ENCODE peak calls at places on chromosome 21, in eight cellular contexts. U is type B pancreatic cell, Y is IMR-90, M is astrocyte of the spinal cord, O is AG10803, J is fibroblast of the aortic adventitia, B is AG09319, X is left ventricle myocardium inferior. C is an unnamed sample.

GRCh38 chr21:42038826-42039425 is 28.8 kb upstream of the ZBTB21 start:
- DNase-seq in X (no peak), M (peak), J (peak), U (no peak), B (peak), O (peak), Y (peak), C (no peak)

GRCh38 chr21:32806810-32807386 is 35.3 kb upstream of the PAXBP1 start:
- DNase-seq in B (no peak), O (peak), M (peak), J (peak), Y (peak), X (no peak), U (no peak), C (no peak)

GRCh38 chr21:42265229-42265812 is 46.4 kb downstream of the ABCG1 start:
- DNase-seq in J (no peak), U (no peak), X (no peak), B (no peak), M (no peak), Y (no peak), O (no peak), C (no peak)

GRCh38 chr21:26801524-26801923 is 43.7 kb downstream of the ADAMTS1 start:
- DNase-seq in X (no peak), Y (peak), B (peak), U (no peak), J (peak), M (peak), O (peak), C (no peak)

GRCh38 chr21:21148514-21148913 is 150.3 kb downstream of the NCAM2 start:
- DNase-seq in M (no peak), O (no peak), B (no peak), X (no peak), J (no peak), U (no peak), Y (no peak), C (no peak)

GRCh38 chr21:34126269-34126668 is 52.9 kb downstream of the MRPS6 start:
- DNase-seq in B (no peak), U (no peak), O (peak), J (peak), X (no peak), M (peak), Y (peak), C (no peak)

GRCh38 chr21:31894441-31894840 is 21.6 kb downstream of the HUNK start:
- DNase-seq in U (no peak), M (no peak), Y (no peak), X (no peak), J (no peak), O (no peak), B (no peak), C (no peak)

GRCh38 chr21:41752231-41752681 is 14.6 kb downstream of the RIPK4 start:
- DNase-seq in X (no peak), B (no peak), O (peak), J (peak), Y (peak), M (peak), U (no peak), C (no peak)

GRCh38 chr21:29232601-29233541 is 65.9 kb upstream of the BACH1 start:
- DNase-seq in J (peak), M (peak), U (no peak), B (no peak), X (no peak), O (peak), Y (peak), C (peak)

GRCh38 chr21:17428980-17429379 is 83.9 kb upstream of the CXADR start:
- DNase-seq in X (no peak), Y (no peak), J (no peak), O (no peak), U (no peak), M (no peak), B (no peak), C (no peak)

GRCh38 chr21:37868896-37869295 is 47.4 kb downstream of the KCNJ6 start:
- DNase-seq in U (no peak), M (no peak), Y (peak), O (peak), J (no peak), X (no peak), B (no peak), C (no peak)

GRCh38 chr21:41161428-41161827 is 6.5 kb upstream of the BACE2 start:
- DNase-seq in J (no peak), M (no peak), Y (no peak), B (no peak), O (no peak), U (no peak), X (no peak), C (no peak)

GRCh38 chr21:37225440-37225839 is 41.7 kb downstream of the VPS26C start:
- DNase-seq in Y (no peak), M (no peak), O (no peak), B (no peak), X (no peak), J (no peak), U (no peak), C (no peak)

GRCh38 chr21:34792504-34793089 is 123.8 kb downstream of the CLIC6 start:
- DNase-seq in U (no peak), M (no peak), B (no peak), Y (no peak), X (no peak), O (no peak), J (no peak), C (no peak)

GRCh38 chr21:29230541-29231275 is 68.0 kb upstream of the BACH1 start:
- DNase-seq in O (peak), Y (no peak), X (no peak), J (peak), B (no peak), U (no peak), M (peak), C (no peak)

GRCh38 chr21:32198369-32198768 is 80.5 kb downstream of the MIS18A start:
- DNase-seq in O (no peak), U (peak), M (no peak), Y (no peak), B (no peak), X (no peak), J (no peak), C (no peak)

GRCh38 chr21:28220670-28221069 is 772.0 kb downstream of the LTN1 start:
- DNase-seq in J (peak), Y (peak), O (peak), X (no peak), U (no peak), B (no peak), M (no peak), C (peak)

GRCh38 chr21:34690041-34690792 is 21.4 kb downstream of the CLIC6 start:
- DNase-seq in Y (no peak), X (no peak), J (no peak), B (no peak), O (no peak), M (no peak), U (no peak), C (no peak)

GRCh38 chr21:14361958-14362357 is 21.0 kb downstream of the HSPA13 start:
- DNase-seq in Y (no peak), J (peak), B (no peak), U (no peak), M (peak), O (no peak), X (no peak), C (no peak)

GRCh38 chr21:35006248-35006647 is 42.9 kb downstream of the RUNX1 start:
- DNase-seq in M (no peak), X (no peak), B (no peak), O (no peak), Y (no peak), J (no peak), U (no peak), C (no peak)

GRCh38 chr21:34724131-34724856 is 55.5 kb downstream of the CLIC6 start:
- DNase-seq in J (peak), O (no peak), M (no peak), X (no peak), B (no peak), U (no peak), Y (no peak), C (no peak)

GRCh38 chr21:37350472-37350871 is 16.1 kb upstream of the DYRK1A start:
- DNase-seq in X (no peak), B (no peak), Y (no peak), U (no peak), M (no peak), O (no peak), J (no peak), C (no peak)

GRCh38 chr21:17726047-17726446 is 93.1 kb downstream of the C21orf91 start:
- DNase-seq in U (no peak), O (peak), J (no peak), X (no peak), Y (peak), M (no peak), B (no peak), C (no peak)

GRCh38 chr21:41898998-41899397 is 19.9 kb upstream of the PRDM15 start:
- DNase-seq in O (no peak), M (no peak), X (no peak), Y (no peak), U (no peak), J (no peak), B (no peak), C (no peak)

GRCh38 chr21:29181799-29182470 is 51.5 kb downstream of the MAP3K7CL start:
- DNase-seq in O (peak), M (peak), J (peak), U (no peak), X (no peak), B (peak), Y (peak), C (peak)

GRCh38 chr21:33078907-33079582 is 9.1 kb downstream of the OLIG1 start:
- DNase-seq in J (peak), U (no peak), X (no peak), Y (peak), M (peak), B (no peak), O (peak), C (peak)

GRCh38 chr21:20313013-20313412 is 685.2 kb upstream of the NCAM2 start:
- DNase-seq in Y (no peak), M (no peak), U (no peak), B (no peak), J (no peak), X (no peak), O (no peak), C (no peak)

GRCh38 chr21:17370263-17370662 is 142.6 kb upstream of the CXADR start:
- DNase-seq in O (no peak), Y (no peak), M (no peak), B (no peak), X (no peak), J (no peak), U (no peak), C (no peak)

GRCh38 chr21:39313457-39314154 is at the start of gene BRWD1:
- DNase-seq in Y (peak), B (peak), X (peak), M (peak), U (peak), O (peak), J (peak), C (peak)
- TF ChIP-seq CTCF in Y (peak), B (peak), X (peak), M (peak), U (peak), O (no peak), J (no peak), C (no peak)

GRCh38 chr21:15524855-15525254 is 204.9 kb upstream of the USP25 start:
- DNase-seq in O (no peak), M (no peak), J (no peak), U (no peak), Y (no peak), X (no peak), B (no peak), C (no peak)

GRCh38 chr21:15517394-15517793 is 212.4 kb upstream of the USP25 start:
- DNase-seq in U (no peak), J (no peak), X (no peak), M (no peak), O (no peak), B (no peak), Y (no peak), C (no peak)

GRCh38 chr21:15522148-15522547 is 207.6 kb upstream of the USP25 start:
- DNase-seq in O (no peak), U (no peak), J (no peak), M (no peak), X (no peak), B (no peak), Y (no peak), C (no peak)

GRCh38 chr21:15521644-15522001 is 208.2 kb upstream of the USP25 start:
- DNase-seq in Y (no peak), M (no peak), B (no peak), X (no peak), J (no peak), U (no peak), O (no peak), C (no peak)

GRCh38 chr21:15520811-15521643 is 208.8 kb upstream of the USP25 start:
- DNase-seq in B (no peak), U (no peak), O (no peak), M (no peak), J (no peak), Y (peak), X (no peak), C (no peak)
- TF ChIP-seq CTCF in B (peak), U (no peak), O (peak), M (peak), J (peak), Y (peak), X (no peak), C (peak)

GRCh38 chr21:30269803-30270530 is 12.8 kb downstream of the KRTAP24-1 start:
- DNase-seq in U (no peak), Y (no peak), X (no peak), M (no peak), J (no peak), B (no peak), O (no peak), C (no peak)

GRCh38 chr21:30268608-30269197 is 14.0 kb downstream of the KRTAP24-1 start:
- DNase-seq in M (no peak), Y (no peak), J (no peak), B (no peak), X (no peak), U (no peak), O (no peak), C (no peak)
- TF ChIP-seq CTCF in M (peak), Y (no peak), J (no peak), B (no peak), X (no peak), U (peak), O (no peak), C (no peak)

DNA sequence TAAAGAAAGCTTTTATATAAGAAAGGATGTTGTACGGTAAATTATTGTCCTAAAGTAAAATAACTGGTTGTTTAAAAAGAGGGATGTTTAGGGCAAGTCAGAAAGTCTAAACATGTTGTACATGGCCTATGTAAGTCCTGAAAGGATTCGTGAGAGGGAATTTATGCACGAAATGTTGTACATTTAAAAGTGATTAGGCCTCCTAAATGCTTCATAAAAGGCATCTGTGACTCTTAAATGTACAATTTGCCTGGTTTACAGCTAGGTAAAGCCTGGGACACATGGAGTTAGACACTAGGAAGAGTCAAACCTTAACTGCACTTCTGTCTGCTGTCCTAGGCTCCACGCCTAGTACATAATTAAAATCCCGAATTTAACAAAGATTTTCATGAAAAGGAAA is 9.7 kb downstream of the KRTAP13-3 start:
- DNase-seq in J (no peak), O (no peak), Y (no peak), X (no peak), M (no peak), U (no peak), B (no peak), C (no peak)
- TF ChIP-seq CTCF in J (no peak), O (no peak), Y (no peak), X (no peak), M (no peak), U (no peak), B (no peak), C (no peak)

GRCh38 chr21:39720126-39720778 is 24.7 kb upstream of the IGSF5 start:
- DNase-seq in U (no peak), O (peak), J (no peak), X (no peak), Y (no peak), B (no peak), M (peak), C (no peak)
- TF ChIP-seq CTCF in U (peak), O (peak), J (no peak), X (peak), Y (no peak), B (no peak), M (peak), C (peak)

GRCh38 chr21:45356251-45356650 is 48.7 kb upstream of the COL18A1 start:
- DNase-seq in Y (no peak), U (no peak), J (no peak), X (no peak), M (no peak), B (no peak), O (no peak), C (no peak)
- TF ChIP-seq CTCF in Y (no peak), U (peak), J (no peak), X (no peak), M (peak), B (no peak), O (no peak), C (peak)

GRCh38 chr21:43825936-43826622 is 36.7 kb downstream of the RRP1 start:
- DNase-seq in O (no peak), J (no peak), Y (no peak), X (no peak), B (no peak), U (no peak), M (no peak), C (no peak)
- TF ChIP-seq CTCF in O (no peak), J (peak), Y (no peak), X (peak), B (peak), U (peak), M (peak), C (peak)

GRCh38 chr21:43317254-43317748 is 109.6 kb downstream of the SIK1 start:
- DNase-seq in X (no peak), Y (no peak), U (no peak), M (no peak), O (no peak), B (no peak), J (no peak), C (no peak)

GRCh38 chr21:43313221-43313938 is 113.6 kb downstream of the SIK1 start:
- DNase-seq in U (no peak), B (no peak), Y (no peak), O (no peak), M (no peak), X (no peak), J (no peak), C (no peak)

GRCh38 chr21:43316156-43316845 is 110.6 kb downstream of the SIK1 start:
- DNase-seq in O (no peak), U (no peak), Y (no peak), B (no peak), M (no peak), J (no peak), X (no peak), C (no peak)

GRCh38 chr21:43313939-43314405 is 113.0 kb downstream of the SIK1 start:
- DNase-seq in J (no peak), M (no peak), U (no peak), O (no peak), B (no peak), Y (no peak), X (no peak), C (no peak)

DNA sequence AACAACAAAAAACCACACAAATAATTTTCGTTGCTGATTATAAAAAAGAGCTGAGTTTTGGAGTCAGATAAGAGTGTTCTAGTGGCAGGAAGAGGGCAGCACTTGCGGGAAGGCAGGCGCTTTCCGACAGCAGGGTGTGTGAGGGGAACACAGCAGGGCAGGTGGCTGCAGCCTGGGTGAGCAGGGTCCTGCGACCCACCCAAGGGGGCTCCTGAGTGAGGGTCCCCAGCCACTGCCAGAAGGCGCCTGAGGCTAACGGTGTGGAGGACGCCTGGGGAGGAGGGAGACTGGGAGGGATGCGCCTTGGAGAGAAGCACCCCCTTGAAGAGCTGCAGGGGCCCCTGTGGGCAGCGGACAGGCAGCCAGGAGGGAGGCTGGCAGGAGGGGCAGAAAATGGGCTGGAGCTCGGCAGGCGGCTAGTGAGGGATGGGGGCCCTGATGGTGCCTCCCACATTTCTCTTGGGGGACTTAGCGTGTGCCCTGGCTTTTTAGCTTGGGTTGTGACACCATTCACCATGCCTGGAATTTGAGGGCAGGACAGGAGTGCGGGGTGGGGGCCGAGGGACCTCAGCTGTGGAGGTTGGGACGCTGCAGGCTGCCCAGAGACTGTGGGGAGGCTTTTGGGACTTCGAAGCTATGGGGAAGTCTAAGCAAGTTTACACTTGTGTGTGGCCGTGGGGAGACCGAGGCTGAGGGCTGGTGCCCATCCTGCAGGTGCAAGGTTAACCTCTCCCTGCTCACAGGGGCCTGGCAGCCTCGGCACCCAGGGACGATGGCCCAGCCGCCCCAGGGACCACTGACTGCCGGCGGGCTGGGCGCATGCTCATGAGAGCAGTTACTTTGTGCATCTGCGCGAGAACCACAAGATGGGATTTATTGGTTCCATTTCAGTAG is 111.4 kb downstream of the SIK1 start:
- DNase-seq in B (no peak), X (no peak), U (no peak), Y (no peak), O (no peak), J (no peak), M (no peak), C (no peak)
- TF ChIP-seq CTCF in B (no peak), X (no peak), U (no peak), Y (no peak), O (peak), J (peak), M (no peak), C (peak)